ENCODE peak calls at places on chromosomes 16 and 17, in nine cellular contexts. C, E, W, O, J, F, B, S and H are unnamed samples.

GRCh38 chr17:44733753-44734152 is 25.0 kb upstream of the ADAM11 start:
- DNase-seq in O (no peak), E (no peak), F (no peak), J (no peak), C (no peak), S (peak), B (no peak), W (no peak), H (no peak)

GRCh38 chr16:90002759-90003158 is 16.5 kb downstream of the DBNDD1 start:
- DNase-seq in E (no peak), B (no peak), C (no peak), W (no peak), S (no peak), J (no peak), F (no peak), O (no peak), H (no peak)

GRCh38 chr17:9273334-9274118 is 252.2 kb downstream of the NTN1 start:
- DNase-seq in C (no peak), S (no peak), E (peak), F (no peak), J (no peak), O (no peak), W (no peak), B (no peak), H (no peak)

GRCh38 chr16:25886598-25886997 is 194.8 kb downstream of the HS3ST4 start:
- DNase-seq in E (no peak), W (no peak), F (no peak), S (no peak), J (no peak), O (no peak), C (no peak), B (no peak), H (no peak)

GRCh38 chr17:75909051-75909811 is 4.5 kb upstream of the MRPL38 start:
- DNase-seq in B (no peak), J (no peak), S (no peak), W (no peak), F (no peak), E (no peak), C (peak), O (peak), H (no peak)

GRCh38 chr16:48291303-48291702 is 44.0 kb upstream of the ABCC11 start:
- DNase-seq in O (no peak), S (no peak), E (peak), B (no peak), F (no peak), J (no peak), C (no peak), W (no peak), H (no peak)

GRCh38 chr16:67243481-67243880 is 3.8 kb downstream of the FHOD1 start:
- DNase-seq in W (no peak), E (no peak), O (no peak), J (no peak), B (peak), S (peak), F (no peak), C (peak), H (no peak)

GRCh38 chr16:67301080-67301757 is 21.9 kb downstream of the PLEKHG4 start:
- DNase-seq in S (peak), J (no peak), B (no peak), O (peak), C (no peak), F (no peak), E (no peak), W (no peak), H (no peak)

GRCh38 chr16:14958970-14959369 is 15.9 kb upstream of the PDXDC1 start:
- DNase-seq in S (no peak), J (no peak), C (no peak), E (no peak), W (peak), F (no peak), B (no peak), O (no peak), H (no peak)

GRCh38 chr17:66836063-66837005 is 1.4 kb downstream of the CACNG5 start:
- DNase-seq in F (no peak), O (no peak), E (no peak), W (no peak), S (no peak), B (no peak), J (no peak), C (no peak), H (no peak)

GRCh38 chr17:17408236-17408794 is 68.5 kb upstream of the MED9 start:
- DNase-seq in W (no peak), F (peak), B (no peak), E (peak), J (no peak), C (no peak), O (no peak), S (no peak), H (no peak)
- TF ChIP-seq POLR2A in W (no peak), F (no peak), B (no peak), E (no peak), J (no peak), C (no peak), O (no peak), S (no peak), H (no peak)

GRCh38 chr17:27690882-27691281 is 59.9 kb downstream of the LGALS9 start:
- DNase-seq in J (no peak), S (no peak), C (no peak), W (no peak), E (no peak), B (no peak), F (no peak), O (no peak), H (no peak)
- TF ChIP-seq POLR2A in J (no peak), S (no peak), C (no peak), W (no peak), E (no peak), B (no peak), F (no peak), O (no peak), H (no peak)

GRCh38 chr16:86512301-86512859 is 2.1 kb downstream of the FOXF1 start:
- DNase-seq in E (peak), B (no peak), S (no peak), J (no peak), F (no peak), W (no peak), O (no peak), C (no peak), H (no peak)
- TF ChIP-seq POLR2A in E (no peak), B (no peak), S (no peak), J (no peak), F (no peak), W (no peak), O (no peak), C (no peak), H (no peak)

GRCh38 chr16:2515180-2515803 is 1.5 kb downstream of the ATP6V0C start:
- DNase-seq in J (no peak), E (no peak), W (no peak), F (no peak), C (no peak), O (peak), B (no peak), S (peak), H (no peak)
- TF ChIP-seq POLR2A in J (no peak), E (no peak), W (no peak), F (no peak), C (no peak), O (no peak), B (no peak), S (no peak), H (no peak)

GRCh38 chr16:19804538-19805323 is 79.9 kb downstream of the GPRC5B start:
- DNase-seq in B (peak), C (no peak), W (no peak), O (peak), F (peak), E (no peak), S (no peak), J (no peak), H (no peak)
- TF ChIP-seq POLR2A in B (no peak), C (no peak), W (no peak), O (no peak), F (no peak), E (no peak), S (no peak), J (no peak), H (no peak)